ENCODE peak calls at places on chromosomes 13 and 19, in six cellular contexts. O, U, S, D, X and C are unnamed samples.

GRCh38 chr13:113573065-113573464 is 11.5 kb upstream of the TFDP1 start:
- DNase-seq in O (no peak), U (no peak), S (no peak), D (peak), X (no peak), C (no peak)

GRCh38 chr13:106143392-106143791 is 392.1 kb downstream of the EFNB2 start:
- DNase-seq in O (no peak), U (peak), S (no peak), D (no peak), X (no peak), C (no peak)

GRCh38 chr19:11096210-11096841 is 7.1 kb downstream of the LDLR start:
- DNase-seq in O (peak), U (peak), S (peak), D (no peak), X (no peak), C (no peak)

GRCh38 chr19:44512326-44513298 is 12.3 kb upstream of the ZNF180 start:
- DNase-seq in O (peak), U (peak), S (peak), D (no peak), X (peak), C (peak)

GRCh38 chr13:31053098-31053497 is 108.6 kb downstream of the HSPH1 start:
- DNase-seq in O (no peak), U (no peak), S (no peak), D (no peak), X (no peak), C (no peak)

GRCh38 chr13:59269476-59269875 is 894.3 kb downstream of the DIAPH3 start:
- DNase-seq in O (no peak), U (peak), S (no peak), D (no peak), X (no peak), C (peak)

GRCh38 chr13:62653371-62653770 is 1237.7 kb upstream of the PCDH20 start:
- DNase-seq in O (no peak), U (no peak), S (no peak), D (no peak), X (no peak), C (peak)

GRCh38 chr13:24684600-24684998 is 4.4 kb downstream of the ATP12A start:
- DNase-seq in O (no peak), U (peak), S (no peak), D (no peak), X (no peak), C (no peak)

GRCh38 chr13:31798189-31798588 is 58.9 kb downstream of the RXFP2 start:
- DNase-seq in O (no peak), U (no peak), S (no peak), D (no peak), X (no peak), C (no peak)

GRCh38 chr19:21602105-21602658 is 96.8 kb downstream of the ZNF429 start:
- DNase-seq in O (no peak), U (no peak), S (no peak), D (no peak), X (no peak), C (no peak)

GRCh38 chr19:37329686-37330085 is 41.2 kb upstream of the ZNF527 start:
- DNase-seq in O (no peak), U (no peak), S (no peak), D (no peak), X (peak), C (no peak)

GRCh38 chr13:44048326-44048725 is 168.6 kb downstream of the LACC1 start:
- DNase-seq in O (no peak), U (no peak), S (no peak), D (no peak), X (no peak), C (no peak)

GRCh38 chr19:28556371-28556770 is 656.6 kb downstream of the UQCRFS1 start:
- DNase-seq in O (no peak), U (no peak), S (no peak), D (no peak), X (no peak), C (no peak)

GRCh38 chr13:45989607-45990006 is 62.9 kb downstream of the ZC3H13 start:
- DNase-seq in O (no peak), U (peak), S (no peak), D (no peak), X (no peak), C (peak)

GRCh38 chr19:5997371-5997770 is 19.4 kb upstream of the RANBP3 start:
- DNase-seq in O (no peak), U (no peak), S (no peak), D (no peak), X (peak), C (no peak)

GRCh38 chr13:33751151-33751550 is 66.8 kb upstream of the RFC3 start:
- DNase-seq in O (no peak), U (no peak), S (no peak), D (no peak), X (no peak), C (no peak)

GRCh38 chr19:16289594-16289993 is 35.0 kb upstream of the KLF2 start:
- DNase-seq in O (no peak), U (no peak), S (no peak), D (no peak), X (no peak), C (no peak)

GRCh38 chr19:17766543-17767131 is 15.4 kb downstream of the FCHO1 start:
- DNase-seq in O (peak), U (peak), S (no peak), D (peak), X (peak), C (no peak)

GRCh38 chr13:99442273-99442895 is 58.9 kb upstream of the TM9SF2 start:
- DNase-seq in O (peak), U (peak), S (peak), D (no peak), X (peak), C (no peak)

GRCh38 chr13:75635621-75636338 is at the start of gene LMO7:
- DNase-seq in O (peak), U (no peak), S (peak), D (peak), X (peak), C (no peak)

GRCh38 chr19:10544242-10544752 is 593 bp downstream of the ATG4D start:
- DNase-seq in O (peak), U (no peak), S (peak), D (peak), X (no peak), C (no peak)

GRCh38 chr13:102038787-102039186 is 363.1 kb downstream of the FGF14 start:
- DNase-seq in O (no peak), U (no peak), S (no peak), D (no peak), X (no peak), C (no peak)

GRCh38 chr13:44664308-44664707 is 88.2 kb upstream of the TSC22D1 start:
- DNase-seq in O (no peak), U (no peak), S (no peak), D (no peak), X (no peak), C (no peak)

GRCh38 chr19:11693505-11694499 is 44.9 kb downstream of the ZNF823 start:
- DNase-seq in O (peak), U (peak), S (no peak), D (no peak), X (no peak), C (peak)

GRCh38 chr13:22169473-22169872 is 498.6 kb downstream of the FGF9 start:
- DNase-seq in O (no peak), U (no peak), S (no peak), D (no peak), X (no peak), C (no peak)